ENCODE peak calls at places on chromosomes 1 and 21, in six cellular contexts. L, W, J, X, T and M are unnamed samples. For H3K79me2, the result is how much of the 10 kb centered on the place peaks cover.

GRCh38 chr1:62327360-62328051 is 8.3 kb upstream of the KANK4 start:
- DNase-seq in L (peak), W (no peak), J (peak), X (no peak), T (no peak), M (no peak)

GRCh38 chr21:43343095-43343991 is 83.6 kb downstream of the SIK1 start:
- DNase-seq in L (no peak), W (no peak), J (no peak), X (no peak), T (peak), M (no peak)

GRCh38 chr1:41343790-41344679 is 17.2 kb upstream of the FOXO6 start:
- DNase-seq in L (no peak), W (no peak), J (peak), X (no peak), T (no peak), M (no peak)

GRCh38 chr1:22900451-22900850 is 72.2 kb downstream of the LACTBL1 start:
- DNase-seq in L (no peak), W (no peak), J (no peak), X (no peak), T (no peak), M (no peak)

GRCh38 chr1:41861509-41862410 is 57.0 kb downstream of the HIVEP3 start:
- DNase-seq in L (peak), W (peak), J (no peak), X (no peak), T (peak), M (no peak)

GRCh38 chr1:22526098-22526497 is 37.2 kb upstream of the EPHA8 start:
- DNase-seq in L (no peak), W (no peak), J (no peak), X (no peak), T (no peak), M (no peak)

GRCh38 chr1:235207202-235207565 is 46.1 kb upstream of the RBM34 start:
- DNase-seq in L (no peak), W (peak), J (no peak), X (no peak), T (no peak), M (no peak)

GRCh38 chr1:172325562-172325961 is 94.9 kb upstream of the C1orf105 start:
- DNase-seq in L (peak), W (peak), J (no peak), X (no peak), T (peak), M (no peak)

GRCh38 chr1:178768423-178768822 is 43.4 kb downstream of the RALGPS2 start:
- DNase-seq in L (peak), W (peak), J (peak), X (no peak), T (no peak), M (peak)

GRCh38 chr1:85230305-85230977 is 29.0 kb downstream of the C1orf52 start:
- DNase-seq in L (peak), W (no peak), J (peak), X (no peak), T (no peak), M (no peak)

GRCh38 chr1:89609781-89610456 is 23.0 kb upstream of the LRRC8C start:
- DNase-seq in L (no peak), W (no peak), J (no peak), X (no peak), T (no peak), M (no peak)

GRCh38 chr1:12475158-12475934 is 142.7 kb downstream of the DHRS3 start:
- DNase-seq in L (no peak), W (peak), J (no peak), X (no peak), T (no peak), M (no peak)

GRCh38 chr1:93591291-93591832 is 90.3 kb downstream of the BCAR3 start:
- DNase-seq in L (no peak), W (no peak), J (no peak), X (no peak), T (no peak), M (no peak)

GRCh38 chr1:192477630-192478029 is 97.9 kb upstream of the RGS1 start:
- DNase-seq in L (peak), W (peak), J (no peak), X (no peak), T (no peak), M (peak)

GRCh38 chr1:29586991-29587745 is 350.8 kb downstream of the PTPRU start:
- DNase-seq in L (peak), W (peak), J (no peak), X (peak), T (no peak), M (no peak)

GRCh38 chr1:235415008-235415904 is 48.0 kb downstream of the TBCE start:
- DNase-seq in L (peak), W (peak), J (peak), X (no peak), T (peak), M (peak)

GRCh38 chr1:59357645-59358044 is 60.8 kb downstream of the FGGY start:
- DNase-seq in L (no peak), W (no peak), J (no peak), X (no peak), T (no peak), M (no peak)

GRCh38 chr21:21688877-21689276 is 690.7 kb downstream of the NCAM2 start:
- DNase-seq in L (peak), W (peak), J (peak), X (no peak), T (no peak), M (no peak)

GRCh38 chr1:41359211-41360073 is 1.8 kb upstream of the FOXO6 start:
- DNase-seq in L (peak), W (peak), J (peak), X (no peak), T (no peak), M (no peak)

GRCh38 chr1:162530318-162530984 is 31.1 kb upstream of the UAP1 start:
- DNase-seq in L (no peak), W (no peak), J (peak), X (no peak), T (no peak), M (peak)

GRCh38 chr1:76023669-76024407 is 50.7 kb upstream of the ST6GALNAC3 start:
- DNase-seq in L (no peak), W (peak), J (no peak), X (no peak), T (no peak), M (no peak)

GRCh38 chr1:203467550-203467921 is 8.1 kb upstream of the PRELP start:
- DNase-seq in L (peak), W (no peak), J (no peak), X (no peak), T (no peak), M (no peak)

GRCh38 chr1:156138366-156138969 is 14.9 kb upstream of the SEMA4A start:
- DNase-seq in L (no peak), W (no peak), J (no peak), X (no peak), T (no peak), M (no peak)
- H3K79me2 ChIP-seq in L (under half), W (under half), J (under half), X (under half), T (under half), M (under half)

DNA sequence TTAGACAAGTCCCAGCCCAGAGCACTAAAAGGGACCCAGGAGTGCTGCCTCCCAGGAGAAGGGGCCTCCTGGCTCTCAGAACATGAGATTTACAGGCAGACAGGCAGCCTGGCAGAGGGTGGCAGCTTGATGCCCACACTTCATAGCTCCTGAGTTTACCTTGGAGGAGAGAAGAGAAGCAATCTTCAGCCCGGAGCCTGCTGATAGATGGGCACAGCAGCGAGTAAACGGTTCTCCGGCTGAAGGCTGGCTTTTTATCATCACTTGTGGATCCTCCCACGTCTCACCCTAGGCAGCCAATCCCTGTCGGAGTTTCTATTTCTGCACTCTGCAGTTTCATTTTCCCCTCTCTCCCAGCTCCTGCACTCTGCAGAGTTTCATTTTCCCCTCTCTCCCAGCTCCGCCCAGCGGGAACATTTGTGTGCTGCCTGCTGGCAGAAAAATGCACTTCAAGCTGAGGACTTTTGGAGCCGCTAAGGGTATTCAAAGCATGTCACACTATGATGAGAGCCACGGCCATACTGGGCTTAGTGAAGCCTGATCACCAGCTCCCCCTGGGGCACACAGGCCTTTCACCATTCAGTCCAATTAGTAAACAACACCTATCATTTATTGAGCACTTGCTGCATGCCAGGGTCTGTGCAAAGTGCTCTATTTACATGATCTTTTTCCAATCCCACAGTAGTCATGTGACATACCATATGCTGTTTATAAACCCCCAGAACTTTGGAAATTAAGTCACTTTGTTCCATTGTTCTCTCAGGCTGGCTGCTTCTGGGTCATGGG is at the start of gene IFI6:
- DNase-seq in L (peak), W (peak), J (peak), X (no peak), T (peak), M (peak)
- H3K4me3 ChIP-seq in L (peak), W (peak), J (peak), X (peak), T (peak), M (peak)

DNA sequence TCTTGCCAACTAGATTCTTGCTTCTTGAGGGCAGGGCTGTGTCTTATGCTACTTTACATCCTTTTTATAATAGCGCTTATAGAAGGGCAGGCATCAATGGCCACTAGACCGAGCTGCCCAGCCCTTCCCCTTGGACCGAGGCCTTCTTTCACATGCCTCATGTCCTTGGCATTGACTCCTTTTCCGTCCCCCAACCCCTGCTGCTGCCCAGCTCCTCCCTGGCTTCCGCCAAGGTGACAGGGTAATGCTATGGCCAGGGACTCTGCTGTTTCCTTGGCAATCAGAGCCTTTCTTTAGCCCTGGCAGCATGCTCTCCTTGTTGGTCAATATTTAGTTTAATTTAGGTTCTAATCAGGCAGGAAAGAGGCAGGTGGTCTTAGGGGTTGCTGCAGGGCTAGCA is 48.2 kb downstream of the DDX20 start:
- DNase-seq in L (no peak), W (no peak), J (no peak), X (no peak), T (no peak), M (no peak)
- H2AFZ ChIP-seq in L (no peak), W (no peak), J (no peak), X (no peak), T (no peak), M (no peak)

GRCh38 chr1:218604217-218604616 is 259.1 kb downstream of the TGFB2 start:
- DNase-seq in L (no peak), W (peak), J (no peak), X (no peak), T (no peak), M (no peak)
- H3K79me2 ChIP-seq in L (under half), W (under half), J (under half), X (under half), T (under half), M (under half)

DNA sequence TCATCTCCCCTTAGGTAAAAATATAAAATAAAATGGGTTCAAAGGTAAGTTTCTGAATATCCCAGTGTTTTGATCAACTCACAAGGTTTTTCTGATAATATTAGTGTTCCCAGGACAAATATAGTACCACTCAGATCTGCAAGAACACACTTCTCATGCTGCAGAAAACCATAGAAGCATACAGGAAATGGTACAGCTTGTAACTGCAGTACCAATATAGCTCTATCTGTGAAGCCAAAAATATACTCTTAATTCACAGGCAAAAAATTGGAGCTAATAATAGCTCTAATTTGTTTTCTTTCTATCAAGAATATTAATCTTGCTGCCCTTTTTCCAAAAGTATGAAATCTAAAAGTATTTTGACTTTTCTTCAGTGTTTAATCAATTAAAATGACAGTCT is 13.2 kb downstream of the VPS45 start:
- DNase-seq in L (no peak), W (no peak), J (no peak), X (no peak), T (no peak), M (peak)
- H3K4me3 ChIP-seq in L (no peak), W (no peak), J (no peak), X (no peak), T (no peak), M (peak)

DNA sequence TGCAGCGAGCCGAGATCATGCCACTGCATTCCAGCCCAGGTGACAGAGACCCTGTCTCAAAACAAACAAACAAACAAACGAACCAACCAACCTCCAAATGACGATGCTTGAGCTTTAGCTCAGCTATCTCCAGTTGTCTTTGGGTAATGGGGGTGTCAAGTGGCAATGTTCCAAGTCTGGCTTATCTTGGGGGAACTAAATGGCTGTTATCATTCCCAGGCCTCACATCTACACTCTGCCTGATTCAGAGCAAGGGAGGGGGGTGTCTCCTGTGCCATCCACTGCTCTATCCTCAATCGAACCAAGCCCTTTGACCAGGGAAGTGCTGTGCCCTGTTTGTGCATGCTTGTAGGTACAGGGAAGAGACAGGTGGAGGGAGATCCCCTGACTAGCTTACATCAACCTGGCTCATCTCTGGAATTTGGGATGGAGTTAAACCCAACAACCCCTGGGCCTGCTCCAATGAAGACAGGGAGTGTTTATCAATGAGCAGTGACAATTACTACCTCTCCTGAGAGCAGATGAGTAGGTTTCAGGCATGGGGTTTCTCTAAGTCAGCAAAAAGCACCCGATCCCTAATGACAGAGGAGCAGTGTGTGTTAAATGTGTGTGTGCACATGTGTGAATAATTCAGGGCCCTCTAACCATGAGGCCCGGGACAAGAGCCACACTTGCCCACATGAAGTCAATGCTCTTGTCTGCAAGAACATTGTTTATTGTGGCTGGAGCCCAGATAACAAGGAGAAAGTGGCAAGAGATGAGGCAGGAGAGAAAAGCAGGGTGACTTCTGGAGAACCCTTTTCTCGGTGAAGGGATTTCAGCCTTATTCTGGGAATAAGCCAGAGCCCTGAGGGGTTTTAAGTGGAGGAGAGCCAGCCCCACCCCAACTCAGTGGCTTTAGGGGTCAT is 20.2 kb upstream of the IL6R start:
- DNase-seq in L (no peak), W (no peak), J (no peak), X (no peak), T (no peak), M (no peak)
- H2AFZ ChIP-seq in L (no peak), W (no peak), J (no peak), X (peak), T (no peak), M (peak)

DNA sequence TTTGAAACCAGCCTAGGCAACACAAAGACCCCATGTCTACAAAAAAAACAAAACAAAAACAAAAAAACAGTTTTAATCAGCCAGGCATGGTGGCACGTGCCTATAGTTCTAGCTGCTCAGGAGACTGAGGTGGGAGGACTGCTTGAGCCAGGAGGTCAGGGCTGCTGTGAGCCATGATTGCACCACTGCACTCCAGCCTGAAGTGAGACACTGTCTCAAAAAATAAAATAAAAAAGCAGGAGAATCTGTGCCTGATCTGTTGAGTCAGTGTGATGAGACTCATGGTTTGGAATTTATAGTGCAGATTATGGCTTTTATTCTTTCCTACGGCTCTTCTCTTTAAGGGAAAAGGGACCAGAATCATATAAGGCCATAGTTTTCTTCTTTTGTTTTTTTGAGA is 16.5 kb downstream of the TRIT1 start:
- DNase-seq in L (peak), W (peak), J (no peak), X (no peak), T (no peak), M (no peak)
- H3K79me2 ChIP-seq in L (half or more), W (under half), J (half or more), X (half or more), T (under half), M (under half)